ENCODE peak calls at places on chromosomes 7 and 10, in four cellular contexts. U, C, G and K are unnamed samples. For H3K4me1, the result is how much of the 10 kb centered on the place peaks cover.

GRCh38 chr7:5670173-5670933 is 111.1 kb downstream of the RNF216 start:
- DNase-seq in U (no peak), G (no peak), C (no peak), K (no peak)

GRCh38 chr10:104928733-104929132 is 287.6 kb downstream of the SORCS3 start:
- DNase-seq in C (no peak), U (no peak), G (no peak), K (no peak)

GRCh38 chr7:112421666-112422486 is 28.4 kb upstream of the IFRD1 start:
- DNase-seq in G (peak), C (no peak), U (no peak), K (peak)

GRCh38 chr10:113272511-113272910 is 280.3 kb upstream of the HABP2 start:
- DNase-seq in U (no peak), C (no peak), G (no peak), K (no peak)

GRCh38 chr7:86942081-86942480 is 117.4 kb downstream of the ELAPOR2 start:
- DNase-seq in G (no peak), C (no peak), U (peak), K (no peak)

GRCh38 chr10:24642921-24643678 is 80.6 kb downstream of the ARHGAP21 start:
- DNase-seq in C (no peak), G (peak), U (no peak), K (peak)

GRCh38 chr10:114426476-114426875 is 22.2 kb upstream of the AFAP1L2 start:
- DNase-seq in C (no peak), G (no peak), U (no peak), K (no peak)

GRCh38 chr10:61175331-61175730 is 231.3 kb upstream of the RHOBTB1 start:
- DNase-seq in C (no peak), G (no peak), U (no peak), K (no peak)

GRCh38 chr10:114166053-114166452 is 8.0 kb downstream of the CCDC186 start:
- DNase-seq in C (no peak), G (peak), U (no peak), K (no peak)

GRCh38 chr7:92766461-92767003 is 69.8 kb downstream of the CDK6 start:
- DNase-seq in U (no peak), C (no peak), G (no peak), K (no peak)

GRCh38 chr10:1413256-1413655 is 324.1 kb downstream of the ADARB2 start:
- DNase-seq in G (no peak), U (no peak), C (no peak), K (no peak)

GRCh38 chr10:4802711-4803487 is 23.1 kb upstream of the AKR1E2 start:
- DNase-seq in U (no peak), C (no peak), G (no peak), K (no peak)

GRCh38 chr7:132424277-132424676 is 152.0 kb downstream of the PLXNA4 start:
- DNase-seq in G (no peak), C (no peak), U (no peak), K (no peak)

GRCh38 chr10:61943699-61944444 is 42.4 kb downstream of the ARID5B start:
- DNase-seq in C (no peak), U (no peak), G (no peak), K (no peak)

DNA sequence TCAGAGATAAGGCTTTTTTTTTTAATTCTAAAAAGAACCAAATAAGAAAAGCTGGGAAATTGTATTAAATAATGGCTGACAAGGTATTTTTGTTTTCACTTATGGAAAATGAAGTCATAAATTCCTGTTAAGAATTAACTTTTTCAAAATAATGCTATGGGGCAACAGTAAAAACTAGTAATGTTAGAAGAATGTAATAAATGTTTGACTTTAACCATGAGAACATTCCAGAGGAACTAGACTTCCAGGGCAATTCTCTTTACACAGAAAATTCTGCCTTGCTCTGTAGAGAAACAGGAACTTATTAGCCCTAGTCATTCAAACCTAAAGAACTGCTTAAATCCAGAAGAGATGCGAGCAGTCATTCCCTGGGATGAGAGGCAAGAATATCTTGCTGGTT is 571.1 kb downstream of the IPMK start:
- DNase-seq in U (no peak), G (no peak), C (no peak), K (no peak)
- H3K4me1 ChIP-seq in U (under half), G (under half), C (under half), K (under half)

GRCh38 chr10:110221721-110222261 is 14.4 kb downstream of the MXI1 start:
- DNase-seq in G (peak), U (peak), C (peak), K (no peak)
- H3K4me1 ChIP-seq in G (under half), U (under half), C (under half), K (under half)

GRCh38 chr10:71466330-71466729 is 69.6 kb downstream of the CDH23 start:
- DNase-seq in C (no peak), G (no peak), U (no peak), K (no peak)
- H3K4me1 ChIP-seq in C (under half), G (under half), U (under half), K (under half)

GRCh38 chr7:153696242-153696641 is 356.0 kb upstream of the DPP6 start:
- DNase-seq in G (no peak), U (no peak), C (no peak), K (no peak)
- H3K4me1 ChIP-seq in G (under half), U (under half), C (under half), K (under half)

DNA sequence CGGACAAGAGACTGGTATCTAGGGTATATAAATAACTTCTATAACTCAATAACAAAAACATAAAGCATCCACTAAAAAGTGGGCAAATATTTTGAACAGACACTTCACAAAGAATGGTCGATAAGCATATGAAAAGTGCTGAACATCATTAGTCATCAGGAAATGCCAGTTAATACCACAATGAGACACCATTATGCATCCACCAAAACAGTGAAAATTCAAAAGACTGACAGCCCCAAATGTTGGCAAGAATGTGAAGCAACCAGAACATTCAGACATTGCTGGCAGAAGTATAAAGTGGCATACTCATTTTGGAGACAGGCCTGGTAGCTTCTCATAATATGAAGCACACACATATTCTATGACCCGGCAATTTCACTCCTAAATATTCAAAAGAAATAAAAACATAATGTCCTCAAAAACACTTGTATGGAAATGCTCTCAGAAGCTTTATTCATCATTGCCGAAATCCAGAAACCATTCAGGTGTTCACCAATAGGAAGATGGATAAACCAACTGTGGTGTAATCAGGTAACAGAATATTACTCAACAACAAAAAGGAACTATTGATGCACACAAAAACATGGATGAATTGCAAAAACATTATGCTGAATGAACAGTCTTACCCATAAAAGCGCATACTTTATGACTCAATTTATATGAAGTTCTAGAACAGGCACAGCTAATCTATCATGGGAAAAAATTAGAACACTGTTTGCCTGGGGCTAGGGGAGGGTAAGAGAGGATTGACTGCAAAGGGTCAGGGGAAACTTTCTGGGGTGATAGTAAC is 26.7 kb upstream of the GSAP start:
- DNase-seq in C (no peak), G (no peak), U (no peak), K (no peak)
- H3K4me1 ChIP-seq in C (under half), G (under half), U (under half), K (under half)